ENCODE peak calls at places on chromosome 15, in four cellular contexts. W is cardiac muscle cell, E is left ventricle myocardium inferior, D is mesendoderm. J is an unnamed sample.

GRCh38 chr15:59294961-59295741 is 77.5 kb downstream of the MYO1E start:
- DNase-seq in W (peak), E (no peak), D (peak), J (peak)

GRCh38 chr15:52730594-52730993 is 51.4 kb upstream of the ATOSA start:
- DNase-seq in W (no peak), E (no peak), D (no peak), J (no peak)

GRCh38 chr15:25858952-25859760 is 4.0 kb downstream of the ATP10A start:
- DNase-seq in W (no peak), E (no peak), D (peak), J (no peak)

GRCh38 chr15:26126070-26126469 is 262.9 kb upstream of the ATP10A start:
- DNase-seq in W (no peak), E (peak), D (no peak), J (no peak)

GRCh38 chr15:41981373-41982132 is 9.2 kb upstream of the EHD4 start:
- DNase-seq in W (no peak), E (no peak), D (no peak), J (no peak)

GRCh38 chr15:58336161-58336560 is 95.6 kb upstream of the LIPC start:
- DNase-seq in W (no peak), E (no peak), D (no peak), J (no peak)

GRCh38 chr15:98413973-98414546 is 234.3 kb upstream of the IGF1R start:
- DNase-seq in W (no peak), E (peak), D (no peak), J (no peak)

GRCh38 chr15:69535101-69535638 is 82.6 kb downstream of the RPLP1 start:
- DNase-seq in W (peak), E (no peak), D (peak), J (no peak)

GRCh38 chr15:39509941-39510845 is 70.7 kb upstream of the THBS1 start:
- DNase-seq in W (no peak), E (peak), D (no peak), J (no peak)

GRCh38 chr15:29925227-29926082 is 103.2 kb upstream of the TJP1 start:
- DNase-seq in W (peak), E (peak), D (peak), J (peak)

GRCh38 chr15:79115971-79116370 is 25.4 kb upstream of the RASGRF1 start:
- DNase-seq in W (no peak), E (no peak), D (no peak), J (peak)

GRCh38 chr15:60801336-60801735 is 322.4 kb upstream of the ICE2 start:
- DNase-seq in W (no peak), E (no peak), D (no peak), J (no peak)

GRCh38 chr15:50463423-50464358 is 39.5 kb downstream of the USP8 start:
- DNase-seq in W (peak), E (no peak), D (no peak), J (peak)

GRCh38 chr15:60363024-60363674 is 34.6 kb downstream of the ANXA2 start:
- DNase-seq in W (no peak), E (no peak), D (no peak), J (peak)

GRCh38 chr15:89362203-89363101 is 27.8 kb upstream of the POLG start:
- DNase-seq in W (no peak), E (no peak), D (no peak), J (no peak)

GRCh38 chr15:39998511-39998910 is 40.5 kb downstream of the SRP14 start:
- DNase-seq in W (no peak), E (no peak), D (no peak), J (no peak)

GRCh38 chr15:51681303-51681963 is at the start of gene SCG3:
- DNase-seq in W (peak), E (peak), D (peak), J (peak)

GRCh38 chr15:70088887-70089691 is 8.6 kb downstream of the TLE3 start:
- DNase-seq in W (peak), E (peak), D (peak), J (peak)

GRCh38 chr15:50261979-50262378 is 3.5 kb downstream of the HDC start:
- DNase-seq in W (no peak), E (no peak), D (peak), J (no peak)